ENCODE peak calls at places on chromosomes 13 and 19, in five cellular contexts. One of them, this sample, is unnamed.

GRCh38 chr13:94143624-94144350 is 335.7 kb downstream of the DCT start:
- DNase-seq in ovary: no peak
- DNase-seq in fibroblast of the aortic adventitia: no peak
- DNase-seq in endothelial cell: no peak
- DNase-seq in progenitor cell of endocrine pancreas: no peak
- DNase-seq in this sample: no peak

GRCh38 chr13:27349458-27349857 is 75.0 kb upstream of the GTF3A start:
- DNase-seq in ovary: no peak
- DNase-seq in endothelial cell: no peak
- DNase-seq in fibroblast of the aortic adventitia: peak
- DNase-seq in progenitor cell of endocrine pancreas: no peak
- DNase-seq in this sample: no peak

GRCh38 chr19:17863520-17864182 is 3.9 kb downstream of the RPL18A start:
- DNase-seq in fibroblast of the aortic adventitia: no peak
- DNase-seq in progenitor cell of endocrine pancreas: no peak
- DNase-seq in endothelial cell: no peak
- DNase-seq in ovary: no peak
- DNase-seq in this sample: no peak

GRCh38 chr13:97125051-97125809 is 96.9 kb upstream of the MBNL2 start:
- DNase-seq in endothelial cell: no peak
- DNase-seq in fibroblast of the aortic adventitia: peak
- DNase-seq in progenitor cell of endocrine pancreas: no peak
- DNase-seq in ovary: peak
- DNase-seq in this sample: no peak

GRCh38 chr13:35881360-35881759 is 249.8 kb downstream of the DCLK1 start:
- DNase-seq in ovary: no peak
- DNase-seq in fibroblast of the aortic adventitia: peak
- DNase-seq in endothelial cell: no peak
- DNase-seq in progenitor cell of endocrine pancreas: no peak
- DNase-seq in this sample: no peak

GRCh38 chr19:33159893-33160292 is 28.0 kb downstream of the WDR88 start:
- DNase-seq in fibroblast of the aortic adventitia: no peak
- DNase-seq in progenitor cell of endocrine pancreas: no peak
- DNase-seq in endothelial cell: no peak
- DNase-seq in ovary: no peak
- DNase-seq in this sample: no peak

GRCh38 chr13:59038824-59039223 is 1124.9 kb downstream of the DIAPH3 start:
- DNase-seq in ovary: no peak
- DNase-seq in fibroblast of the aortic adventitia: no peak
- DNase-seq in progenitor cell of endocrine pancreas: no peak
- DNase-seq in endothelial cell: no peak
- DNase-seq in this sample: no peak

GRCh38 chr19:16026131-16026530 is 50.2 kb upstream of the TPM4 start:
- DNase-seq in ovary: no peak
- DNase-seq in fibroblast of the aortic adventitia: no peak
- DNase-seq in endothelial cell: no peak
- DNase-seq in progenitor cell of endocrine pancreas: no peak
- DNase-seq in this sample: no peak

GRCh38 chr19:4690362-4690761 is 20.2 kb upstream of the MYDGF start:
- DNase-seq in progenitor cell of endocrine pancreas: no peak
- DNase-seq in endothelial cell: no peak
- DNase-seq in ovary: no peak
- DNase-seq in fibroblast of the aortic adventitia: no peak
- DNase-seq in this sample: no peak

GRCh38 chr13:22110368-22110767 is 439.5 kb downstream of the FGF9 start:
- DNase-seq in endothelial cell: no peak
- DNase-seq in ovary: no peak
- DNase-seq in fibroblast of the aortic adventitia: peak
- DNase-seq in progenitor cell of endocrine pancreas: no peak
- DNase-seq in this sample: no peak

GRCh38 chr13:22112956-22113750 is 442.3 kb downstream of the FGF9 start:
- DNase-seq in fibroblast of the aortic adventitia: no peak
- DNase-seq in ovary: no peak
- DNase-seq in progenitor cell of endocrine pancreas: no peak
- DNase-seq in endothelial cell: no peak
- DNase-seq in this sample: no peak

GRCh38 chr13:22111152-22111783 is 440.4 kb downstream of the FGF9 start:
- DNase-seq in fibroblast of the aortic adventitia: no peak
- DNase-seq in ovary: no peak
- DNase-seq in endothelial cell: no peak
- DNase-seq in progenitor cell of endocrine pancreas: no peak
- DNase-seq in this sample: no peak

GRCh38 chr13:22114630-22115311 is 443.9 kb downstream of the FGF9 start:
- DNase-seq in endothelial cell: no peak
- DNase-seq in fibroblast of the aortic adventitia: no peak
- DNase-seq in ovary: no peak
- DNase-seq in progenitor cell of endocrine pancreas: no peak
- DNase-seq in this sample: no peak

GRCh38 chr13:22111961-22112360 is 441.1 kb downstream of the FGF9 start:
- DNase-seq in fibroblast of the aortic adventitia: no peak
- DNase-seq in progenitor cell of endocrine pancreas: no peak
- DNase-seq in ovary: no peak
- DNase-seq in endothelial cell: no peak
- DNase-seq in this sample: no peak
- TF ChIP-seq CTCF in fibroblast of the aortic adventitia: no peak
- TF ChIP-seq CTCF in progenitor cell of endocrine pancreas: no peak
- TF ChIP-seq CTCF in ovary: no peak
- TF ChIP-seq CTCF in endothelial cell: no peak
- TF ChIP-seq CTCF in this sample: no peak

DNA sequence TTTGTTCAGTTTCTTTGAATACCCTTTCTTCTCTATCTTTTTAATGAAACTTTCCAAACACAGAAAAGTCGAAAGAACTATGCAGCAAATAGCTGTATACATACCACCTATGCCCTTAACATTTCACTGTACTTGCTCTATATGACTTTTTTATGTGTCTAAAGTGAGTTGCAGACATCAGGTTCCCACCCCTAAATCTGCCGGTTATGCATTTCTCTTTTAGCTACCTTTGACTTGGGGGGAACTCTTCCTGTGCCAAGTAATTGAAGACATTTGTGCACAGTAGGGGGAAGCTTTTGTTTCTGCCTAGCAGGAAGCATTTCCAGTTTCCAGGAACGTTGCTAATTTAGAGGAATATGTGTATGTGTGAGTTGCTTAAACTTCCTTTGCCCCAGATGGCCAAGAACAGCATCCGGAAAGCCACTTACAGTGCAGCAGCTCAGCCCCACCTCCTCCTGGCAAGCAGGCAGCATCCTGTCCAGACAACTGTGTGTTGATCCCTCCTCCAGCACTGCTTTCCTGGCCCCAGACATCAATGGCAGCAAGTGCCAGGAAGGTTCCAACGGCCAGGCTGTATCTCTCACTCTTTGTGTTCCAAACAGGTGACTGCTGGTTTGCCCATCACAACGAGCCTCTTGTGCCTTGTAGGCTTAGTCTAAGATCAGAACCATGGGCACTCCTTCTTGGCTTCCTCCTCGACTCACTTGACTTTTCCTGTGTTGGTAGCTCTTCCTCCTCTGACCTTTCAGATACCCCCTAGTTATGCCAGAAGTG is 14.7 kb upstream of the GRAMD1A start:
- DNase-seq in endothelial cell: peak
- DNase-seq in ovary: no peak
- DNase-seq in fibroblast of the aortic adventitia: peak
- DNase-seq in progenitor cell of endocrine pancreas: no peak
- DNase-seq in this sample: no peak
- TF ChIP-seq CTCF in endothelial cell: no peak
- TF ChIP-seq CTCF in ovary: no peak
- TF ChIP-seq CTCF in fibroblast of the aortic adventitia: no peak
- TF ChIP-seq CTCF in progenitor cell of endocrine pancreas: no peak
- TF ChIP-seq CTCF in this sample: no peak

GRCh38 chr19:8456064-8456463 is 11.3 kb downstream of the HNRNPM start:
- DNase-seq in progenitor cell of endocrine pancreas: no peak
- DNase-seq in ovary: no peak
- DNase-seq in endothelial cell: peak
- DNase-seq in fibroblast of the aortic adventitia: no peak
- DNase-seq in this sample: no peak
- TF ChIP-seq CTCF in progenitor cell of endocrine pancreas: peak
- TF ChIP-seq CTCF in ovary: no peak
- TF ChIP-seq CTCF in endothelial cell: peak
- TF ChIP-seq CTCF in fibroblast of the aortic adventitia: peak
- TF ChIP-seq CTCF in this sample: peak

GRCh38 chr13:25493930-25494707 is 122.3 kb downstream of the ATP8A2 start:
- DNase-seq in ovary: no peak
- DNase-seq in endothelial cell: peak
- DNase-seq in fibroblast of the aortic adventitia: no peak
- DNase-seq in progenitor cell of endocrine pancreas: no peak
- DNase-seq in this sample: no peak
- TF ChIP-seq CTCF in ovary: no peak
- TF ChIP-seq CTCF in endothelial cell: no peak
- TF ChIP-seq CTCF in fibroblast of the aortic adventitia: no peak
- TF ChIP-seq CTCF in progenitor cell of endocrine pancreas: no peak
- TF ChIP-seq CTCF in this sample: no peak

GRCh38 chr13:44231786-44232516 is 141.7 kb upstream of the SERP2 start:
- DNase-seq in endothelial cell: no peak
- DNase-seq in fibroblast of the aortic adventitia: peak
- DNase-seq in ovary: no peak
- DNase-seq in progenitor cell of endocrine pancreas: no peak
- DNase-seq in this sample: no peak
- TF ChIP-seq CTCF in endothelial cell: no peak
- TF ChIP-seq CTCF in fibroblast of the aortic adventitia: peak
- TF ChIP-seq CTCF in ovary: no peak
- TF ChIP-seq CTCF in progenitor cell of endocrine pancreas: no peak
- TF ChIP-seq CTCF in this sample: no peak